ENCODE peak calls at places on chromosomes 16 and 17, in nine cellular contexts. K is GM23338, G is cardiac muscle cell, X is GM23248, P is body of pancreas, I is right cardiac atrium, C is H9, Y is aorta, A is left ventricle myocardium inferior. T is an unnamed sample.
A peak's percentile ranks its signal among the peaks of the same experiment; 100 is the strongest.

GRCh38 chr17:2398655-2399571 is 1.9 kb downstream of the MNT start:
- DNase-seq in K (peak; percentile 84), G (peak; percentile 81), X (peak; percentile 95), P (peak; percentile 51), I (peak; percentile 85), C (peak; percentile 89), Y (peak; percentile 74), A (peak; percentile 56), T (no peak)

GRCh38 chr16:87556941-87557459 is 45.3 kb upstream of the JPH3 start:
- DNase-seq in K (no peak), G (peak; percentile 71), X (peak; percentile 46), P (no peak), I (peak; percentile 88), C (no peak), Y (peak; percentile 75), A (peak; percentile 68), T (no peak)

GRCh38 chr17:34499576-34499975 is 79.8 kb upstream of the TMEM132E start:
- DNase-seq in K (peak; percentile 91), G (peak; percentile 29), X (peak; percentile 40), P (no peak), I (no peak), C (peak; percentile 67), Y (no peak), A (no peak), T (no peak)

GRCh38 chr17:41736983-41737679 is 2.7 kb upstream of the HAP1 start:
- DNase-seq in K (no peak), G (no peak), X (no peak), P (no peak), I (no peak), C (no peak), Y (no peak), A (no peak), T (no peak)

GRCh38 chr16:24253192-24253591 is 2.9 kb upstream of the CACNG3 start:
- DNase-seq in K (peak; percentile 95), G (peak; percentile 48), X (peak; percentile 55), P (peak; percentile 18), I (no peak), C (peak; percentile 68), Y (no peak), A (no peak), T (no peak)

GRCh38 chr17:8941520-8941919 is 24.0 kb downstream of the PIK3R5 start:
- DNase-seq in K (no peak), G (no peak), X (no peak), P (no peak), I (peak; percentile 65), C (peak; percentile 30), Y (no peak), A (no peak), T (peak; percentile 86)

GRCh38 chr17:22453181-22453580 is 760.9 kb downstream of the KCNJ18 start:
- DNase-seq in K (no peak), G (no peak), X (no peak), P (no peak), I (no peak), C (no peak), Y (no peak), A (no peak), T (no peak)

GRCh38 chr16:89257281-89257731 is 39.8 kb downstream of the ZNF778 start:
- DNase-seq in K (peak; percentile 52), G (peak; percentile 31), X (peak; percentile 54), P (no peak), I (peak; percentile 53), C (peak; percentile 37), Y (peak; percentile 53), A (no peak), T (no peak)

GRCh38 chr17:63291243-63291642 is 154.9 kb downstream of the CYB561 start:
- DNase-seq in K (no peak), G (no peak), X (no peak), P (no peak), I (no peak), C (no peak), Y (no peak), A (no peak), T (no peak)

GRCh38 chr16:30065943-30066881 is 652 bp downstream of the ALDOA start:
- DNase-seq in K (peak; percentile 54), G (peak; percentile 72), X (peak; percentile 90), P (peak; percentile 64), I (no peak), C (no peak), Y (no peak), A (no peak), T (peak; percentile 67)

GRCh38 chr17:47872019-47872650 is 21.2 kb upstream of the SP6 start:
- DNase-seq in K (peak; percentile 70), G (no peak), X (peak; percentile 31), P (no peak), I (no peak), C (peak; percentile 64), Y (no peak), A (no peak), T (no peak)
- H3K27me3 ChIP-seq in K (peaks cover 71% of the 10 kb centered on the region), G (no peaks in the 10 kb centered on the region), X (peaks cover 26% of the 10 kb centered on the region), P (peaks cover 3% of the 10 kb centered on the region), I (no peaks in the 10 kb centered on the region), C (peaks cover 7% of the 10 kb centered on the region), Y (no peaks in the 10 kb centered on the region), A (peaks cover 99% of the 10 kb centered on the region), T (no peaks in the 10 kb centered on the region)

GRCh38 chr17:28033972-28034714 is 8.3 kb upstream of the NLK start:
- DNase-seq in K (no peak), G (peak; percentile 91), X (peak; percentile 93), P (no peak), I (no peak), C (no peak), Y (no peak), A (no peak), T (no peak)

GRCh38 chr17:28031174-28031573 is 11.3 kb upstream of the NLK start:
- DNase-seq in K (no peak), G (no peak), X (no peak), P (no peak), I (no peak), C (no peak), Y (no peak), A (no peak), T (no peak)

GRCh38 chr17:28029033-28029432 is 13.4 kb upstream of the NLK start:
- DNase-seq in K (no peak), G (no peak), X (no peak), P (no peak), I (no peak), C (no peak), Y (no peak), A (no peak), T (no peak)

DNA sequence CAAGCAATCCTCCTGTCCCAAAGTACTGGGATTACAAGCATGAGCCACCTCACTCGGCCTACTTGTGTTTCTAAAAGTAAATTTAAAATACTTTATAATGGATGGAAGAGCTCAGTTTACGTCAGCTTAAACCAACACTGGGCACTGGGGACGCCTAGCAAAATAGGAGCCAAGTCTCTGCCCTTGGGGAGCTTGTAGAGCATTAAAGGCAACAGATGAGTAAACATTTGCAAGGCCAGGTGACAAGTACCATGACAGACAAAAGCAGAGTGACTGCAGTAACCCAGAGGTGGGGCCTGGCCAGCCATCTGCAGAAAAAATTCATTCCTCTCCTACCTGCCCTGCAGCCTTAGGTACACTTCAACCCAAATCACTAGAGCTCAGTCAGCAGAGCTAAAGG is 12.1 kb upstream of the NLK start:
- DNase-seq in K (no peak), G (no peak), X (no peak), P (peak; percentile 75), I (no peak), C (no peak), Y (no peak), A (no peak), T (no peak)
- H3K27me3 ChIP-seq in K (no peaks in the 10 kb centered on the region), G (no peaks in the 10 kb centered on the region), X (no peaks in the 10 kb centered on the region), P (no peaks in the 10 kb centered on the region), I (no peaks in the 10 kb centered on the region), C (no peaks in the 10 kb centered on the region), Y (no peaks in the 10 kb centered on the region), A (no peaks in the 10 kb centered on the region), T (no peaks in the 10 kb centered on the region)

GRCh38 chr17:76923491-76923890 is 55.3 kb downstream of the MGAT5B start:
- DNase-seq in K (no peak), G (no peak), X (no peak), P (no peak), I (no peak), C (no peak), Y (no peak), A (no peak), T (no peak)
- H3K27me3 ChIP-seq in K (no peaks in the 10 kb centered on the region), G (no peaks in the 10 kb centered on the region), X (peaks cover 24% of the 10 kb centered on the region), P (no peaks in the 10 kb centered on the region), I (no peaks in the 10 kb centered on the region), C (no peaks in the 10 kb centered on the region), Y (no peaks in the 10 kb centered on the region), A (peaks cover 75% of the 10 kb centered on the region), T (no peaks in the 10 kb centered on the region)

GRCh38 chr17:78125976-78126894 is 2.3 kb downstream of the TMC6 start:
- DNase-seq in K (no peak), G (no peak), X (no peak), P (peak; percentile 16), I (peak; percentile 89), C (no peak), Y (peak; percentile 54), A (peak; percentile 62), T (peak; percentile 47)

GRCh38 chr17:78127240-78127887 is 1.2 kb downstream of the TMC6 start:
- DNase-seq in K (no peak), G (peak; percentile 26), X (no peak), P (peak; percentile 64), I (peak; percentile 93), C (peak; percentile 70), Y (peak; percentile 85), A (peak; percentile 78), T (peak; percentile 89)

GRCh38 chr17:78125138-78125913 is 3.2 kb downstream of the TMC6 start:
- DNase-seq in K (no peak), G (no peak), X (no peak), P (peak; percentile 11), I (peak; percentile 72), C (no peak), Y (peak; percentile 50), A (no peak), T (no peak)

GRCh38 chr17:78127888-78128615 is 503 bp downstream of the TMC6 start:
- DNase-seq in K (peak; percentile 68), G (no peak), X (no peak), P (peak; percentile 35), I (peak; percentile 82), C (no peak), Y (no peak), A (no peak), T (no peak)

GRCh38 chr17:78126895-78127239 is 1.7 kb downstream of the TMC6 start:
- DNase-seq in K (no peak), G (no peak), X (no peak), P (no peak), I (peak; percentile 64), C (no peak), Y (no peak), A (no peak), T (no peak)
- H3K27me3 ChIP-seq in K (peaks cover 10% of the 10 kb centered on the region), G (no peaks in the 10 kb centered on the region), X (peaks cover 25% of the 10 kb centered on the region), P (no peaks in the 10 kb centered on the region), I (no peaks in the 10 kb centered on the region), C (no peaks in the 10 kb centered on the region), Y (no peaks in the 10 kb centered on the region), A (no peaks in the 10 kb centered on the region), T (no peaks in the 10 kb centered on the region)

GRCh38 chr17:48228720-48229119 is 121.2 kb downstream of the SNX11 start:
- DNase-seq in K (peak; percentile 79), G (no peak), X (no peak), P (no peak), I (no peak), C (peak; percentile 82), Y (no peak), A (no peak), T (no peak)

GRCh38 chr17:48219605-48220004 is 112.0 kb downstream of the SNX11 start:
- DNase-seq in K (peak; percentile 49), G (no peak), X (no peak), P (no peak), I (no peak), C (peak; percentile 48), Y (no peak), A (no peak), T (no peak)

GRCh38 chr17:48225725-48226567 is 118.4 kb downstream of the SNX11 start:
- DNase-seq in K (no peak), G (no peak), X (no peak), P (no peak), I (no peak), C (no peak), Y (no peak), A (no peak), T (no peak)

GRCh38 chr17:48223945-48224344 is 116.4 kb downstream of the SNX11 start:
- DNase-seq in K (no peak), G (no peak), X (no peak), P (no peak), I (no peak), C (no peak), Y (no peak), A (no peak), T (no peak)
- H3K27me3 ChIP-seq in K (peaks cover 4% of the 10 kb centered on the region), G (peaks cover 90% of the 10 kb centered on the region), X (peaks cover 30% of the 10 kb centered on the region), P (no peaks in the 10 kb centered on the region), I (no peaks in the 10 kb centered on the region), C (no peaks in the 10 kb centered on the region), Y (no peaks in the 10 kb centered on the region), A (peaks cover 78% of the 10 kb centered on the region), T (no peaks in the 10 kb centered on the region)

T was measured in Peyer's patch.